ENCODE peak calls at places on chromosomes 16 and 17, in seven cellular contexts. R is IMR-90, J is neuronal stem cell, X is mesendoderm, C is H1, F is trophoblast cell, S is mesenchymal stem cell. H is an unnamed sample.
A peak's percentile ranks its signal among the peaks of the same experiment; 100 is the strongest.

GRCh38 chr16:83296505-83296904 is 511.3 kb upstream of the HSBP1 start:
- DNase-seq in R (no peak), J (no peak), X (no peak), C (no peak), F (no peak), S (no peak), H (no peak)

GRCh38 chr16:80852261-80852872 is 48.0 kb upstream of the CDYL2 start:
- DNase-seq in R (peak; percentile 28), J (no peak), X (peak; percentile 67), C (peak; percentile 54), F (peak; percentile 28), S (no peak), H (peak; percentile 50)

GRCh38 chr17:46889992-46890564 is 32.9 kb upstream of the GOSR2 start:
- DNase-seq in R (no peak), J (no peak), X (no peak), C (no peak), F (no peak), S (no peak), H (no peak)

GRCh38 chr16:19463468-19464315 is 46.0 kb downstream of the TMC5 start:
- DNase-seq in R (no peak), J (no peak), X (peak; percentile 80), C (no peak), F (peak; percentile 87), S (no peak), H (no peak)

GRCh38 chr17:34386925-34387550 is 24.0 kb upstream of the CCL1 start:
- DNase-seq in R (peak; percentile 46), J (no peak), X (no peak), C (no peak), F (no peak), S (no peak), H (peak; percentile 27)

GRCh38 chr16:3509470-3509928 is 8.7 kb downstream of the CLUAP1 start:
- DNase-seq in R (no peak), J (no peak), X (no peak), C (no peak), F (no peak), S (no peak), H (peak; percentile 5)

GRCh38 chr16:48542020-48542473 is 67.9 kb downstream of the N4BP1 start:
- DNase-seq in R (peak; percentile 54), J (no peak), X (peak; percentile 58), C (no peak), F (no peak), S (peak; percentile 64), H (no peak)

GRCh38 chr17:59684967-59685366 is 22.3 kb downstream of the PTRH2 start:
- DNase-seq in R (no peak), J (no peak), X (no peak), C (no peak), F (no peak), S (no peak), H (no peak)

GRCh38 chr16:49747654-49748053 is 108.3 kb downstream of the ZNF423 start:
- DNase-seq in R (no peak), J (no peak), X (peak; percentile 21), C (no peak), F (no peak), S (no peak), H (no peak)

GRCh38 chr17:64187093-64187895 is 57.4 kb upstream of the ERN1 start:
- DNase-seq in R (no peak), J (no peak), X (no peak), C (no peak), F (peak; percentile 65), S (no peak), H (no peak)

GRCh38 chr17:32954477-32954876 is 26.5 kb downstream of the TMEM98 start:
- DNase-seq in R (no peak), J (no peak), X (no peak), C (no peak), F (no peak), S (no peak), H (no peak)

GRCh38 chr17:59370580-59371299 is 39.3 kb downstream of the YPEL2 start:
- DNase-seq in R (no peak), J (peak; percentile 53), X (peak; percentile 38), C (no peak), F (no peak), S (no peak), H (no peak)

GRCh38 chr17:27479838-27480237 is 23.6 kb downstream of the KSR1 start:
- DNase-seq in R (no peak), J (no peak), X (no peak), C (no peak), F (no peak), S (no peak), H (no peak)

GRCh38 chr16:2963074-2963610 is 933 bp upstream of the KREMEN2 start:
- DNase-seq in R (no peak), J (no peak), X (no peak), C (no peak), F (no peak), S (no peak), H (no peak)

GRCh38 chr17:57968456-57968855 is 13.2 kb upstream of the CUEDC1 start:
- DNase-seq in R (no peak), J (no peak), X (no peak), C (no peak), F (no peak), S (no peak), H (no peak)

GRCh38 chr16:15704545-15704987 is 54.5 kb downstream of the NDE1 start:
- DNase-seq in R (peak; percentile 69), J (peak; percentile 69), X (peak; percentile 77), C (peak; percentile 92), F (peak; percentile 75), S (peak; percentile 76), H (peak; percentile 76)

GRCh38 chr17:39045948-39046679 is 78.9 kb upstream of the FBXO47 start:
- DNase-seq in R (no peak), J (no peak), X (no peak), C (peak; percentile 78), F (no peak), S (no peak), H (peak; percentile 93)

GRCh38 chr16:77480671-77481315 is 46.0 kb upstream of the ADAMTS18 start:
- DNase-seq in R (no peak), J (no peak), X (no peak), C (no peak), F (no peak), S (no peak), H (no peak)

GRCh38 chr16:10325783-10326543 is 59.9 kb upstream of the ATF7IP2 start:
- DNase-seq in R (no peak), J (no peak), X (no peak), C (no peak), F (no peak), S (no peak), H (no peak)

DNA sequence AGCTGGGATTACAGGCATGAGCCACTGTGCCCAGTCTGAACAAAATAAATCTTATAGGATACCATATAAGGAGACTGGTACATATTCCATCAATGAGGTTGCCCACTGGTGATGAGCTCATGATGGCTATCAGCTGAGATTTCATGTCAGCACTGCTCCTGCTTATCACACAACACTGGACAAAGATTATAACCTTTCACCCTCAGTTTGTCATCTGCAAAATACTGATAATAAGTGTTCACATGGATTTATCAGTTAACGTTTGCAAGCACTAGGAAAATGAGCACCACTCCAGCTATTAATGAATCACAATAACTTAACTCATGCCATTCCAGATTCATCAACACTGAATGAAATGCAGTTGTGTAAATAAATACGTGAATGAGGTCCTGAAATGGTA is 83.7 kb downstream of the SSH2 start:
- DNase-seq in R (peak; percentile 14), J (no peak), X (no peak), C (no peak), F (no peak), S (no peak), H (no peak)
- H3K23ac ChIP-seq in R (no peak overlapping the region), J (no peak overlapping the region), X (no peak overlapping the region), C (no peak overlapping the region), F (no peak overlapping the region), S (no peak overlapping the region), H (no peak overlapping the region)

GRCh38 chr16:30007378-30007895 is 3.4 kb downstream of the DOC2A start:
- DNase-seq in R (no peak), J (no peak), X (no peak), C (no peak), F (no peak), S (no peak), H (no peak)

GRCh38 chr16:30009990-30010816 is 624 bp downstream of the DOC2A start:
- DNase-seq in R (no peak), J (no peak), X (no peak), C (no peak), F (no peak), S (no peak), H (no peak)

GRCh38 chr16:30010817-30011504 is at the start of gene DOC2A:
- DNase-seq in R (no peak), J (peak; percentile 41), X (peak; percentile 60), C (peak; percentile 81), F (no peak), S (peak; percentile 10), H (peak; percentile 59)

GRCh38 chr16:30006659-30007377 is 4.0 kb downstream of the DOC2A start:
- DNase-seq in R (no peak), J (no peak), X (no peak), C (no peak), F (no peak), S (no peak), H (no peak)

GRCh38 chr16:30009085-30009862 is 1.6 kb downstream of the DOC2A start:
- DNase-seq in R (no peak), J (no peak), X (no peak), C (no peak), F (no peak), S (no peak), H (no peak)
- H3K23ac ChIP-seq in R (no peak overlapping the region), J (peak overlapping the region; percentile 43), X (no peak overlapping the region), C (no peak overlapping the region), F (no peak overlapping the region), S (no peak overlapping the region), H (no peak overlapping the region)

GRCh38 chr16:57277586-57277985 is 6.9 kb downstream of the PLLP start:
- DNase-seq in R (peak; percentile 60), J (no peak), X (no peak), C (no peak), F (peak; percentile 85), S (peak; percentile 60), H (no peak)

GRCh38 chr16:57276596-57276995 is 7.9 kb downstream of the PLLP start:
- DNase-seq in R (no peak), J (no peak), X (no peak), C (no peak), F (no peak), S (no peak), H (no peak)

GRCh38 chr16:57281791-57282190 is 2.7 kb downstream of the PLLP start:
- DNase-seq in R (no peak), J (no peak), X (no peak), C (no peak), F (no peak), S (no peak), H (no peak)

GRCh38 chr16:57279780-57280638 is 4.5 kb downstream of the PLLP start:
- DNase-seq in R (no peak), J (no peak), X (no peak), C (no peak), F (no peak), S (no peak), H (no peak)

GRCh38 chr16:57278494-57278893 is 6.0 kb downstream of the PLLP start:
- DNase-seq in R (no peak), J (no peak), X (no peak), C (no peak), F (no peak), S (no peak), H (no peak)
- H3K23ac ChIP-seq in R (peak overlapping the region; percentile 38), J (no peak overlapping the region), X (no peak overlapping the region), C (no peak overlapping the region), F (no peak overlapping the region), S (no peak overlapping the region), H (no peak overlapping the region)

DNA sequence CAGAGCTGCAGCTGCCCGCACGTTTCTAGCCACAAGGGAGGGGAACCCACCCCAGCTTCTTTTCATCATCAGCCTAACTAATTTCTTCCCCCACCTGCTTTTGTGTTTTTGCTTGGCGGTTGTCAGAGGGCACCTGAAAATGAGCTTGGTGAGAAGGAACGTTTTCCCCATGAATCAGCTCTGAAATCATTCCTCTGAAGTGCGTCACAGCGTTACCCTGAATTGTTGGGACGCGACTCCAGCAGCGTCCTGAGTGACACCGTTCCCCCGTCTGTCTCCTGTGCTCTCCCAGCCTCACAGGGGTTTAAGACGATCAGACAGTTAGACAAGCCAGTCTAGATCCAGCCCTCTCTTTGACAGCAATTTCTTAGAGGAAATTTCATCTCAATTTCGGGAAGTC is 722.9 kb upstream of the EEF2KMT start:
- DNase-seq in R (no peak), J (no peak), X (peak; percentile 4), C (no peak), F (no peak), S (no peak), H (no peak)
- H3K23ac ChIP-seq in R (no peak overlapping the region), J (no peak overlapping the region), X (no peak overlapping the region), C (no peak overlapping the region), F (no peak overlapping the region), S (no peak overlapping the region), H (no peak overlapping the region)